ENCODE peak calls at places on chromosome 16, in four cellular contexts. W is K562, S is HepG2, J is GM12878. Z is an unnamed sample.

GRCh38 chr16:2855536-2855935 is 2.4 kb downstream of the PRSS22 start:
- DNase-seq in J (no peak), S (no peak), W (peak), Z (no peak)

GRCh38 chr16:66585477-66586239 is 6.4 kb downstream of the CMTM2 start:
- DNase-seq in J (no peak), W (no peak), S (no peak), Z (no peak)

GRCh38 chr16:89561195-89562026 is 929 bp downstream of the RPL13 start:
- DNase-seq in J (no peak), S (no peak), W (no peak), Z (no peak)

GRCh38 chr16:2350500-2350899 is 10.0 kb upstream of the ABCA3 start:
- DNase-seq in W (no peak), S (no peak), J (no peak), Z (no peak)

GRCh38 chr16:4272114-4272954 is 489 bp downstream of the TFAP4 start:
- DNase-seq in J (no peak), S (peak), W (peak), Z (peak)

GRCh38 chr16:29012913-29013641 is 28.2 kb downstream of the LAT start:
- DNase-seq in J (no peak), W (no peak), S (no peak), Z (no peak)

GRCh38 chr16:13171313-13171712 is 269.9 kb downstream of the SHISA9 start:
- DNase-seq in W (no peak), S (no peak), J (no peak), Z (no peak)

GRCh38 chr16:88503374-88503770 is 50.3 kb downstream of the ZFPM1 start:
- DNase-seq in J (no peak), W (no peak), S (no peak), Z (no peak)

GRCh38 chr16:84976644-84977400 is 34.5 kb downstream of the ZDHHC7 start:
- DNase-seq in J (no peak), S (peak), W (no peak), Z (no peak)
- TF ChIP-seq ATF2 in J (no peak), S (no peak), W (no peak), Z (no peak)

GRCh38 chr16:73047536-73048291 is at the start of gene ZFHX3:
- DNase-seq in J (no peak), S (peak), W (no peak), Z (peak)
- TF ChIP-seq TCF7 in J (no peak), S (no peak), W (no peak), Z (no peak)

DNA sequence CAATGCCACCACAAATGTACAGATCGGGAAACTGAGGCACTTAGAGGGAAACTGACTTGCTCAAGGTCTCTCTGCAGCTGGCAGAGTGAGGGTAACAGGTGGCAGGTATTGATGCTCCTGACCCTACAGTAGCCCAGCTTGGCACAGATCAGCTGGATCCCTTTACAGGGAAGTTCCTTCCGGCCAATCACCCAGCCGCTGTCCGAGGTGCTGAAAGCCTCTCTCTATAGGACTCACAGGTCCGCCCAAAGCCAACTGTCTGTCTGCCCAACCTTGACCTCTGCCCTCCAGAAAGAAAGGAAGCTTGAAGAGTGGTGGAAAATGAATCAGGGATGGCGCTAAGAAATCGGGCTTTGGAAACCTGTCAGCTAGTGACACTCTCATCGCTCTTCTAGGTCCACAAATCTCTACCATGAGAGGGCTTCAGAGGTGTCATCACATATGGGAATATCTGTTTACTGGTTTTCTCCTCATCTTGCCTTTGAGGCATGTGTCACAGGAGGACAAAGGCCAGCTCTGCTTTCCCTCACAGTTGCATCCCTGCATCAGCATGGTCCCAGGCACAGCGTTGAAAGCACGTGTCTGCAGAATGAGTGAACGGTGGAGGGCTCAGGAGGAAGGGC is 246.2 kb downstream of the KATNIP start:
- DNase-seq in J (no peak), W (peak), S (peak), Z (peak)
- TF ChIP-seq CBFB in J (no peak), W (no peak), S (no peak), Z (no peak)

GRCh38 chr16:71453051-71453450 is 9.0 kb downstream of the ZNF23 start:
- DNase-seq in S (no peak), W (no peak), J (no peak), Z (no peak)
- TF ChIP-seq ATF2 in S (no peak), W (no peak), J (no peak), Z (no peak)

GRCh38 chr16:27305342-27305741 is 8.4 kb upstream of the IL4R start:
- DNase-seq in S (no peak), J (no peak), W (no peak), Z (no peak)
- TF ChIP-seq TCF7 in S (no peak), J (no peak), W (no peak), Z (no peak)

DNA sequence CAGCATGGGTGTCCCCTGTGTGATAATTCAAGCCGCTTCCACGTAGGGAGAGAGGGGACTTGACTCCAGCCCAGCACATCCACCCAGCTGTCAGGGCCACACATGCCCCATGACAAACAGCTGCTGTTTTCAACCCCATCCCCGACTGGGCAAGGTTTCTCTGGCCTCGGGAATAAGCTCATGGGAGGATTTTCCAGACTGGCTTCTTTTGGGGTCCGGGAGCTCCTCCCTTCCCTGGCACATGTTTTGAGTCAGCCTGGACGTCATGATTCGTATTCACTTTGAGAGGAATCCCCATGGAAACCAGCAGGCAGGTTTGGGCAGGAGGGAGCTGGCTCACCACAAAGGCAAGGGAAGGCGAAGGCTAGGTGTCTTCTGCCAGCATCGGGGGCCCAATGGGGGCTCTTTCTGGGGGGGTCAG is 156.4 kb downstream of the CMIP start:
- DNase-seq in W (no peak), J (no peak), S (no peak), Z (no peak)
- TF ChIP-seq CBFB in W (no peak), J (no peak), S (no peak), Z (no peak)

DNA sequence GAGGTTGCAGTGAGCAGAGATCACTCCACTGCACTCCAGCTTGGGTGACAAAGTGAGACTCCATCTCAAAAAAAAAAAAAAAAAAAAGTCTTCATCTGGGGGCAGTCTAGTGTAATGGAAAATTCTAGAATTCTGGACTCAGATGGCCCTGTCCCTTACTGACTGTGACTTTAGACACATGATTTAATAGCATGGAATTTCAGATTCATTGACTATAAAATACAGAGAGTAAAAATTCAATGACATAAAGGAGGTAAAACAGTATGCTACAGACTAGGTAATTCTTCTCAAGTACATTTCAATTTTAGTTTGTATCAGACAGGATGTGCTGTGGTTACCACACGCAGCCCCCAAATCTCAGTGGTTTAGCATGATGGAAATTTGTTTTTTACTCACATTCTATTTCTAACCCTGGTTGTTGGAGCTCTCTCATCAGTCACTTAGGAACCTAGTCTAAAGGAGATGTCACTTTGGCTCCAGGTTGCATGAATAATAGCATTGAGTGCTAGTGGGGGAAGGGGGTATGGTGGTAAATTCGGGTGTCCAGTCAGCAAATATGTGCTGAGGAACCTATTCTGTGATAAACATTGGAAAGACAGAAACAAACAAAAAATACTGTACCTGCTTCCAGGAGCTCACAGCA is 444.0 kb downstream of the XYLT1 start:
- DNase-seq in W (no peak), S (no peak), J (peak), Z (no peak)
- TF ChIP-seq ATF2 in W (no peak), S (no peak), J (peak), Z (no peak)

DNA sequence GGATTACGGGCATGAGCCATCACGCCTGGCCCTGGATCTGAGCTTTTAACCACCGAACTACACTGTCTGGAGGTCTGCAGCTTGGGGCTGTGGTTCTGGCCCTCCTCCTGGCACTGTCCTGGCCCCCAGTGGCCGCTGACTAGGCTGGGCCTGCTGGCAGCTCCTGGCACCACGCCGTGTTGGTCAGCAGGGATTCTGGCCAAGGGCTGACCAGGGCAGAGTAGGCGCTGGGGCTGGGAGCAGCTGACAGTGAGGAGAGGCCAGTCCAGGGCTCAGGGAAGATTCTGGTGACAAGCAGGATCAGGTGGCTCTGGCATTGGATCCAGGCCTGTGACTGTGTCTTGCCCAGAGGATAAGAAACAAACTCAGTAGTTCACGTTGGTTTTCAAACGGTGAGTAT is 14.6 kb downstream of the EEF2K start:
- DNase-seq in S (no peak), J (no peak), W (no peak), Z (no peak)
- TF ChIP-seq TCF7 in S (no peak), J (no peak), W (no peak), Z (no peak)

Z was measured in WTC11.